ENCODE peak calls at places on chromosome 5, in four cellular contexts. G, H, Q and T are unnamed samples.

GRCh38 chr5:109113608-109114007 is 296.2 kb downstream of the PJA2 start:
- DNase-seq in G (no peak), H (no peak), Q (no peak), T (no peak)

GRCh38 chr5:132850066-132850465 is 16.2 kb downstream of the GDF9 start:
- DNase-seq in G (no peak), H (no peak), Q (no peak), T (no peak)

GRCh38 chr5:180007582-180007981 is 64.0 kb downstream of the RNF130 start:
- DNase-seq in G (no peak), H (no peak), Q (peak; percentile 77), T (no peak)

GRCh38 chr5:6704361-6704851 is 8.8 kb upstream of the TENT4A start:
- DNase-seq in G (peak; percentile 81), H (no peak), Q (no peak), T (peak; percentile 64)

GRCh38 chr5:87300744-87301143 is 33.1 kb downstream of the RASA1 start:
- DNase-seq in G (no peak), H (peak; percentile 73), Q (no peak), T (no peak)

GRCh38 chr5:51974834-51975233 is 591.6 kb downstream of the ISL1 start:
- DNase-seq in G (no peak), H (no peak), Q (no peak), T (no peak)

GRCh38 chr5:114237766-114238165 is 124.1 kb upstream of the KCNN2 start:
- DNase-seq in G (no peak), H (no peak), Q (no peak), T (no peak)

GRCh38 chr5:11904270-11904906 is at the start of gene CTNND2:
- DNase-seq in G (peak; percentile 67), H (peak; percentile 9), Q (peak; percentile 94), T (peak; percentile 49)

GRCh38 chr5:64666058-64666457 is 24.2 kb upstream of the SHISAL2B start:
- DNase-seq in G (no peak), H (no peak), Q (no peak), T (no peak)

GRCh38 chr5:66362676-66363075 is 218.6 kb downstream of the SREK1 start:
- DNase-seq in G (no peak), H (no peak), Q (no peak), T (no peak)

GRCh38 chr5:98428806-98429205 is 344.7 kb upstream of the RGMB start:
- DNase-seq in G (no peak), H (no peak), Q (no peak), T (peak; percentile 47)

GRCh38 chr5:56480305-56481146 is 247.4 kb upstream of the ANKRD55 start:
- DNase-seq in G (peak; percentile 72), H (no peak), Q (peak; percentile 87), T (peak; percentile 63)

GRCh38 chr5:76270214-76270613 is 132.9 kb upstream of the IQGAP2 start:
- DNase-seq in G (no peak), H (peak; percentile 10), Q (no peak), T (no peak)

GRCh38 chr5:54002183-54002770 is 308.1 kb downstream of the ARL15 start:
- DNase-seq in G (no peak), H (no peak), Q (no peak), T (no peak)

GRCh38 chr5:125412051-125412560 is 665.7 kb upstream of the ZNF608 start:
- DNase-seq in G (no peak), H (no peak), Q (peak; percentile 44), T (no peak)

GRCh38 chr5:93691997-93692396 is 49.4 kb downstream of the POU5F2 start:
- DNase-seq in G (no peak), H (no peak), Q (no peak), T (no peak)

GRCh38 chr5:174386306-174386705 is 338.1 kb upstream of the MSX2 start:
- DNase-seq in G (no peak), H (no peak), Q (no peak), T (no peak)

GRCh38 chr5:178432421-178433272 is 157.5 kb downstream of the COL23A1 start:
- DNase-seq in G (no peak), H (no peak), Q (no peak), T (no peak)

GRCh38 chr5:124104344-124104743 is 592.4 kb downstream of the CSNK1G3 start:
- DNase-seq in G (no peak), H (no peak), Q (no peak), T (no peak)

GRCh38 chr5:167839065-167839464 is 452.4 kb upstream of the WWC1 start:
- DNase-seq in G (no peak), H (no peak), Q (no peak), T (no peak)

GRCh38 chr5:80569961-80570786 is at the start of gene ANKRD34B:
- DNase-seq in G (peak; percentile 67), H (peak; percentile 29), Q (peak; percentile 82), T (peak; percentile 53)

GRCh38 chr5:37834542-37835399 is 5.1 kb downstream of the GDNF start:
- DNase-seq in G (no peak), H (no peak), Q (peak; percentile 70), T (no peak)

GRCh38 chr5:78328585-78329173 is 31.7 kb upstream of the SCAMP1 start:
- DNase-seq in G (no peak), H (no peak), Q (no peak), T (no peak)

GRCh38 chr5:4420177-4420576 is 720.0 kb upstream of the ADAMTS16 start:
- DNase-seq in G (no peak), H (no peak), Q (no peak), T (no peak)

GRCh38 chr5:34585601-34586104 is 70.5 kb upstream of the RAI14 start:
- DNase-seq in G (no peak), H (peak; percentile 93), Q (no peak), T (no peak)

GRCh38 chr5:112308608-112309007 is 110.5 kb downstream of the EPB41L4A start:
- DNase-seq in G (no peak), H (no peak), Q (no peak), T (no peak)

GRCh38 chr5:172373680-172374079 is 80.6 kb downstream of the SH3PXD2B start:
- DNase-seq in G (no peak), H (no peak), Q (no peak), T (no peak)

GRCh38 chr5:172377438-172377837 is 76.9 kb downstream of the SH3PXD2B start:
- DNase-seq in G (no peak), H (no peak), Q (no peak), T (no peak)

GRCh38 chr5:172377856-172378255 is 76.5 kb downstream of the SH3PXD2B start:
- DNase-seq in G (no peak), H (no peak), Q (no peak), T (no peak)

GRCh38 chr5:172370648-172371248 is 83.6 kb downstream of the SH3PXD2B start:
- DNase-seq in G (no peak), H (peak; percentile 23), Q (peak; percentile 56), T (no peak)

DNA sequence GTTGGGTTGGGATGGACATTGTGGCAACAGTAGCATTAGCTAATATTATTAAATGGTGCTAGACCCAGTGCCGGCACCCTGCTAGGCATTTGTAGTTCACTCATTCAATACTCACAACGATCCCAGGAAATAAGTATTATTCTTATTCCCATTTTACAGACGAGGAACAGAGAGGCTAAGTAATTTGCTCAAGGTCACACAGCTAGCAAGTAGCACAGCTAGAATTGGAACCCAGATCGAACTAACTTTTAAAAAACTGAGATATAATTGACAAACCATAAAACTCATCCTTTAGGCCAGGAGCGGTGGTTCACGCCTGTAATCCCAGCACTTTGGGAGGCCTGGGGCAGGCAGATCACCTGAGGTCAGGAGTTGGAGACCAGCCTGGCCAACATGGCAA is 79.5 kb downstream of the SH3PXD2B start:
- DNase-seq in G (no peak), H (no peak), Q (no peak), T (no peak)
- H3K4me1 ChIP-seq in G (no peaks in the 10 kb centered on the region), H (peaks cover 5% of the 10 kb centered on the region), Q (no peaks in the 10 kb centered on the region), T (no peaks in the 10 kb centered on the region)

GRCh38 chr5:135328128-135328687 is 70.8 kb downstream of the MACROH2A1 start:
- DNase-seq in G (no peak), H (no peak), Q (no peak), T (no peak)

GRCh38 chr5:135324897-135325650 is 74.0 kb downstream of the MACROH2A1 start:
- DNase-seq in G (no peak), H (no peak), Q (no peak), T (no peak)

GRCh38 chr5:135324160-135324559 is 74.9 kb downstream of the MACROH2A1 start:
- DNase-seq in G (no peak), H (no peak), Q (no peak), T (no peak)

GRCh38 chr5:135327429-135328127 is 71.5 kb downstream of the MACROH2A1 start:
- DNase-seq in G (no peak), H (no peak), Q (no peak), T (no peak)

DNA sequence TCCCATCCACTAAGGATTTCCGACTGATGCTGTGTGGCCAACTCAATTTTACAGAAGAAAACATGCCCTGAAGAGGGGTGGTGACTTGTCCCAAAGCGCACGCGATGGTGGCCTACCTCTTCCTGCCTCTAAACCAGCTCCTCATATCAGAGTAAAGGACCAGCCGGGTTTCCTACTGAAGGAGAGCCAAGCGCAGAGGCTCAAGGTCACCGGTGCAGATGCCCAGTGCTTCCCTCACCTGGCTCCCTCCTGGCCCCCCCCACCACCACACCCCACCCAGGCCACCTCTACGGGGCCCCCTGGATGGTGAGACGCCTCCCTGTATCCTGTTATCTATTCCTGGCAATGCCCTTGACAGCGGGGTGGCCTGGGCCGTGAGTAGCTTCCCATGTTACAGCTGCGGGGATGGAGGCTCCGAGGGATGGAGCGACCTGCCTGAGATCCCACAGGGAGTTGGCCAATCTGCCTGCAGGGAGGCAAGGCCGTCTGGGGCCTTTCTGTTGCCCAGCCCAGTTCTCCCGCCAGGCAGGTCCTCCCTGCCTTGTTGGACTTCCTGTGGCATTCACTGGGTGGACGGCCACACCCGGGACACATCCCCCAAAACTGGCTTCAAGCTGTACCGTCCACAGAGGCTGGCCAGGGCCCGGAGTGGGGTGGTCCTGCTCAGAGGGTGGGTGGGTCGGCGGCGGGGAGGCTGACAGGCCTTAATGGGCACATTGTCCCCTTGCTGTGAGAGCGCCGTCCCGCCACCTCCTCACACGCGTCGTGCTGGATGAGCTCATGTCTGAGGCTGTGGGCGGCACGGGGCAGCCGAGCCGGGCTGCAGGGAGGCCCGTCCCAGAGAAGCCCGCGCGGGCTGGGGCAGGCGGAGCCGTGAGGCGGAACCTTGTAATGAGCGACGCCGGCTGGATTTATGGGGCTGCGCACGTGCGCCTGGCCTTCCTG is 72.5 kb downstream of the MACROH2A1 start:
- DNase-seq in G (no peak), H (no peak), Q (no peak), T (no peak)
- H3K27ac ChIP-seq in G (no peak overlapping the region), H (no peak overlapping the region), Q (no peak overlapping the region), T (no peak overlapping the region)

DNA sequence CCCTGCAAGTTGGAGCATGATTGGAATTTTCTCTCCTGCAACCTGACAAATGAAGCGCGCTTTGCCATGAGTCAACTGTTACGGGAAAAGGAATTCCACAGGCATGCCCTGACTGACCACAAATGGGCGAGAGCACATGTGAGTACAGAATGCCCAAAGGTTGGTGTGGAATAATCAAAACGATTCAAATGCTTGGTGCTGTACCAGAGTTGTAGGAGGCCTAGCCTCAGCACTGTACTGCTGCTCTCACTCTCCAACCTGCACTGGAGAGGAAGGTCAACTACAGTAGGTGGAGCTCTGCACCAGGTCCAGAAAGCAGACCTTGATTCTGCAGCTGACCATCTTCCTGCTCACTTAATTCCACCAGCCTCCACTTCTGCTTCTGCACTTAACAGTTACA is 406.9 kb upstream of the ACTBL2 start:
- DNase-seq in G (no peak), H (peak; percentile 20), Q (peak; percentile 15), T (no peak)
- TF ChIP-seq CTCF in G (peak; percentile 33), H (peak; percentile 72), Q (no peak), T (peak; percentile 29)

GRCh38 chr5:135243194-135244191 is 155.5 kb downstream of the MACROH2A1 start:
- DNase-seq in G (peak; percentile 54), H (no peak), Q (no peak), T (no peak)

GRCh38 chr5:135240781-135241360 is 158.2 kb downstream of the MACROH2A1 start:
- DNase-seq in G (peak; percentile 37), H (no peak), Q (no peak), T (no peak)

GRCh38 chr5:135241536-135241935 is 157.5 kb downstream of the MACROH2A1 start:
- DNase-seq in G (peak; percentile 28), H (no peak), Q (no peak), T (no peak)

GRCh38 chr5:135242021-135242480 is 157.0 kb downstream of the MACROH2A1 start:
- DNase-seq in G (peak; percentile 63), H (no peak), Q (no peak), T (peak; percentile 56)

GRCh38 chr5:135242496-135243193 is 156.4 kb downstream of the MACROH2A1 start:
- DNase-seq in G (peak; percentile 30), H (no peak), Q (no peak), T (no peak)
- H3K4me1 ChIP-seq in G (peaks cover 20% of the 10 kb centered on the region), H (peaks cover 47% of the 10 kb centered on the region), Q (peaks cover 7% of the 10 kb centered on the region), T (peaks cover 37% of the 10 kb centered on the region)